ENCODE peak calls at places on chromosome 3, in four cellular contexts. W, X, Y and L are unnamed samples.

GRCh38 chr3:136624381-136624780 is 127.8 kb downstream of the STAG1 start:
- DNase-seq in X (no peak), W (no peak), Y (no peak), L (no peak)

GRCh38 chr3:146636881-146637280 is 31.7 kb upstream of the PLSCR5 start:
- DNase-seq in X (no peak), W (no peak), Y (no peak), L (no peak)

GRCh38 chr3:126472277-126473006 is 3.2 kb downstream of the ZXDC start:
- DNase-seq in W (no peak), X (no peak), Y (peak), L (no peak)

GRCh38 chr3:114121996-114122709 is 56.7 kb downstream of the DRD3 start:
- DNase-seq in X (no peak), W (no peak), Y (no peak), L (no peak)

GRCh38 chr3:129013491-129013891 is 12.4 kb downstream of the EFCC1 start:
- DNase-seq in Y (no peak), W (no peak), X (no peak), L (no peak)

GRCh38 chr3:133792171-133792763 is 13.3 kb upstream of the SRPRB start:
- DNase-seq in W (no peak), X (no peak), Y (no peak), L (no peak)

GRCh38 chr3:102510663-102511062 is 75.8 kb downstream of the ZPLD1 start:
- DNase-seq in W (no peak), Y (no peak), X (no peak), L (no peak)

GRCh38 chr3:12155264-12155663 is 3.4 kb downstream of the TIMP4 start:
- DNase-seq in X (no peak), Y (no peak), W (no peak), L (no peak)

GRCh38 chr3:100600181-100601042 is 9.0 kb upstream of the ADGRG7 start:
- DNase-seq in W (no peak), Y (no peak), X (no peak), L (no peak)

GRCh38 chr3:100634493-100635272 is 25.3 kb downstream of the ADGRG7 start:
- DNase-seq in W (no peak), X (no peak), Y (peak), L (peak)

GRCh38 chr3:165837058-165837525 is at the start of gene BCHE:
- DNase-seq in W (no peak), Y (peak), X (no peak), L (no peak)

GRCh38 chr3:100603449-100603848 is 6.0 kb upstream of the ADGRG7 start:
- DNase-seq in Y (peak), X (no peak), W (no peak), L (no peak)

GRCh38 chr3:9183011-9183410 is 66.4 kb downstream of the SRGAP3 start:
- DNase-seq in X (no peak), Y (no peak), W (no peak), L (no peak)

GRCh38 chr3:65398953-65399352 is 639.8 kb downstream of the MAGI1 start:
- DNase-seq in Y (no peak), W (no peak), X (no peak), L (no peak)

GRCh38 chr3:72847282-72847681 is 963 bp downstream of the SHQ1 start:
- DNase-seq in W (no peak), X (no peak), Y (no peak), L (no peak)

GRCh38 chr3:8550619-8551018 is 49.0 kb downstream of the LMCD1 start:
- DNase-seq in X (no peak), Y (no peak), W (no peak), L (no peak)

GRCh38 chr3:66386925-66387650 is 113.7 kb downstream of the LRIG1 start:
- DNase-seq in W (no peak), Y (peak), X (no peak), L (peak)

GRCh38 chr3:60954049-60954448 is 297.2 kb downstream of the FHIT start:
- DNase-seq in Y (no peak), X (no peak), W (no peak), L (no peak)

GRCh38 chr3:133016838-133017309 is 21.3 kb upstream of the TMEM108 start:
- DNase-seq in X (no peak), W (no peak), Y (no peak), L (no peak)

GRCh38 chr3:108042300-108042699 is 48.5 kb downstream of the CD47 start:
- DNase-seq in W (no peak), Y (no peak), X (no peak), L (no peak)

GRCh38 chr3:134094491-134094890 is 64.8 kb upstream of the SLCO2A1 start:
- DNase-seq in X (no peak), W (no peak), Y (no peak), L (no peak)

GRCh38 chr3:10814623-10815022 is 1.4 kb upstream of the SLC6A11 start:
- DNase-seq in Y (no peak), X (no peak), W (no peak), L (no peak)

GRCh38 chr3:141412087-141412935 is 44.0 kb downstream of the ZBTB38 start:
- DNase-seq in X (peak), Y (peak), W (peak), L (peak)

GRCh38 chr3:71725279-71725991 is at the start of gene EIF4E3:
- DNase-seq in X (peak), Y (peak), W (no peak), L (peak)

GRCh38 chr3:181872887-181873286 is 161.2 kb downstream of the SOX2 start:
- DNase-seq in X (no peak), Y (no peak), W (no peak), L (no peak)

GRCh38 chr3:152197451-152197850 is 71.3 kb upstream of the MBNL1 start:
- DNase-seq in W (no peak), Y (no peak), X (no peak), L (no peak)

GRCh38 chr3:4776980-4777581 is 202.2 kb upstream of the BHLHE40 start:
- DNase-seq in X (no peak), Y (no peak), W (no peak), L (no peak)

GRCh38 chr3:120798346-120798745 is 55.8 kb downstream of the GTF2E1 start:
- DNase-seq in Y (no peak), X (no peak), W (no peak), L (no peak)

GRCh38 chr3:156483961-156484787 is 70.7 kb downstream of the SSR3 start:
- DNase-seq in Y (no peak), X (peak), W (peak), L (peak)

GRCh38 chr3:185979721-185980121 is 41.9 kb upstream of the TRA2B start:
- DNase-seq in W (no peak), Y (no peak), X (no peak), L (no peak)

GRCh38 chr3:178419078-178419477 is 117.2 kb upstream of the KCNMB2 start:
- DNase-seq in Y (no peak), X (no peak), W (no peak), L (no peak)

GRCh38 chr3:110526732-110527727 is 544.6 kb upstream of the NECTIN3 start:
- DNase-seq in Y (peak), W (no peak), X (no peak), L (no peak)

GRCh38 chr3:197297476-197298340 is 704 bp downstream of the DLG1 start:
- DNase-seq in X (peak), Y (peak), W (peak), L (peak)